ENCODE peak calls at places on chromosomes 6 and 20, in five cellular contexts. One of them, this sample, is unnamed.

GRCh38 chr20:24470782-24471582 is 1.6 kb downstream of the SYNDIG1 start:
- DNase-seq in OCI-LY7: no peak
- DNase-seq in GM12864: no peak
- DNase-seq in lower leg skin: no peak
- DNase-seq in kidney: no peak
- DNase-seq in this sample: no peak

GRCh38 chr20:35355372-35355771 is 56.4 kb downstream of the UQCC1 start:
- DNase-seq in lower leg skin: no peak
- DNase-seq in kidney: no peak
- DNase-seq in OCI-LY7: no peak
- DNase-seq in GM12864: no peak
- DNase-seq in this sample: no peak

GRCh38 chr20:52060794-52061714 is 130.5 kb downstream of the ZFP64 start:
- DNase-seq in GM12864: no peak
- DNase-seq in kidney: no peak
- DNase-seq in OCI-LY7: no peak
- DNase-seq in lower leg skin: no peak
- DNase-seq in this sample: no peak

GRCh38 chr6:159169557-159170332 is 545 bp downstream of the FNDC1 start:
- DNase-seq in kidney: peak
- DNase-seq in lower leg skin: no peak
- DNase-seq in OCI-LY7: no peak
- DNase-seq in GM12864: no peak
- DNase-seq in this sample: peak

GRCh38 chr6:147711511-147711910 is 203.0 kb downstream of the SAMD5 start:
- DNase-seq in kidney: no peak
- DNase-seq in GM12864: no peak
- DNase-seq in OCI-LY7: no peak
- DNase-seq in lower leg skin: no peak
- DNase-seq in this sample: no peak

GRCh38 chr6:130076512-130076911 is 58.1 kb downstream of the L3MBTL3 start:
- DNase-seq in GM12864: no peak
- DNase-seq in kidney: no peak
- DNase-seq in lower leg skin: no peak
- DNase-seq in OCI-LY7: peak
- DNase-seq in this sample: no peak

GRCh38 chr6:106098383-106099234 is 12.5 kb downstream of the PRDM1 start:
- DNase-seq in GM12864: peak
- DNase-seq in lower leg skin: no peak
- DNase-seq in OCI-LY7: peak
- DNase-seq in kidney: peak
- DNase-seq in this sample: no peak

GRCh38 chr6:444653-445275 is 53.2 kb downstream of the IRF4 start:
- DNase-seq in kidney: no peak
- DNase-seq in OCI-LY7: no peak
- DNase-seq in lower leg skin: no peak
- DNase-seq in GM12864: no peak
- DNase-seq in this sample: no peak

GRCh38 chr6:131717815-131718214 is 7.0 kb upstream of the CTAGE9 start:
- DNase-seq in GM12864: no peak
- DNase-seq in lower leg skin: no peak
- DNase-seq in kidney: no peak
- DNase-seq in OCI-LY7: no peak
- DNase-seq in this sample: no peak

GRCh38 chr20:59455392-59456341 is 148.7 kb upstream of the PHACTR3 start:
- DNase-seq in GM12864: no peak
- DNase-seq in kidney: no peak
- DNase-seq in lower leg skin: no peak
- DNase-seq in OCI-LY7: peak
- DNase-seq in this sample: no peak

GRCh38 chr20:45036044-45036755 is 64.7 kb downstream of the KCNS1 start:
- DNase-seq in GM12864: no peak
- DNase-seq in kidney: no peak
- DNase-seq in lower leg skin: no peak
- DNase-seq in OCI-LY7: no peak
- DNase-seq in this sample: no peak

GRCh38 chr20:16810216-16810615 is 62.1 kb downstream of the OTOR start:
- DNase-seq in kidney: no peak
- DNase-seq in lower leg skin: no peak
- DNase-seq in OCI-LY7: no peak
- DNase-seq in GM12864: no peak
- DNase-seq in this sample: no peak

GRCh38 chr6:68891419-68891818 is 256.3 kb downstream of the ADGRB3 start:
- DNase-seq in lower leg skin: no peak
- DNase-seq in OCI-LY7: no peak
- DNase-seq in GM12864: no peak
- DNase-seq in kidney: no peak
- DNase-seq in this sample: no peak

GRCh38 chr20:51481311-51481997 is 61.1 kb downstream of the NFATC2 start:
- DNase-seq in GM12864: peak
- DNase-seq in lower leg skin: no peak
- DNase-seq in kidney: no peak
- DNase-seq in OCI-LY7: peak
- DNase-seq in this sample: peak

GRCh38 chr20:54017846-54018245 is 52.5 kb downstream of the BCAS1 start:
- DNase-seq in lower leg skin: no peak
- DNase-seq in kidney: no peak
- DNase-seq in OCI-LY7: peak
- DNase-seq in GM12864: peak
- DNase-seq in this sample: peak

GRCh38 chr6:147321260-147321659 is 117.0 kb downstream of the STXBP5 start:
- DNase-seq in lower leg skin: no peak
- DNase-seq in kidney: no peak
- DNase-seq in GM12864: no peak
- DNase-seq in OCI-LY7: no peak
- DNase-seq in this sample: peak

DNA sequence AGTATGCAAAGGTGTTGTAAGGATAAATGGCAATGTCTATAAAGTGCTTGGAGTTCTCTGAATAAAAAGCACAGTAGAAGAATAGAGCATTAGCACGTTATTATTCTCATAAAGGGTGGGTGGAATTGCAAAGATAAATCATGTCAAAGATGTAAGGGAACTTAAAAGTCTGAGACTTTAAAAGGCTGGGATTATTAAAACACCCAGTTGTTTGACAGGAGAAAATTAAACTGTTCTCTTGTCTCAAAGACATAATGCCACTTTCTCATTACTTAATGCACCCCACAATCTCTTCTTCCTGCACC is 70.4 kb upstream of the PDE10A start:
- DNase-seq in kidney: no peak
- DNase-seq in OCI-LY7: no peak
- DNase-seq in GM12864: no peak
- DNase-seq in lower leg skin: no peak
- DNase-seq in this sample: no peak
- H3K4me3 ChIP-seq in kidney: no peak
- H3K4me3 ChIP-seq in OCI-LY7: no peak
- H3K4me3 ChIP-seq in GM12864: no peak
- H3K4me3 ChIP-seq in lower leg skin: no peak
- H3K4me3 ChIP-seq in this sample: no peak

DNA sequence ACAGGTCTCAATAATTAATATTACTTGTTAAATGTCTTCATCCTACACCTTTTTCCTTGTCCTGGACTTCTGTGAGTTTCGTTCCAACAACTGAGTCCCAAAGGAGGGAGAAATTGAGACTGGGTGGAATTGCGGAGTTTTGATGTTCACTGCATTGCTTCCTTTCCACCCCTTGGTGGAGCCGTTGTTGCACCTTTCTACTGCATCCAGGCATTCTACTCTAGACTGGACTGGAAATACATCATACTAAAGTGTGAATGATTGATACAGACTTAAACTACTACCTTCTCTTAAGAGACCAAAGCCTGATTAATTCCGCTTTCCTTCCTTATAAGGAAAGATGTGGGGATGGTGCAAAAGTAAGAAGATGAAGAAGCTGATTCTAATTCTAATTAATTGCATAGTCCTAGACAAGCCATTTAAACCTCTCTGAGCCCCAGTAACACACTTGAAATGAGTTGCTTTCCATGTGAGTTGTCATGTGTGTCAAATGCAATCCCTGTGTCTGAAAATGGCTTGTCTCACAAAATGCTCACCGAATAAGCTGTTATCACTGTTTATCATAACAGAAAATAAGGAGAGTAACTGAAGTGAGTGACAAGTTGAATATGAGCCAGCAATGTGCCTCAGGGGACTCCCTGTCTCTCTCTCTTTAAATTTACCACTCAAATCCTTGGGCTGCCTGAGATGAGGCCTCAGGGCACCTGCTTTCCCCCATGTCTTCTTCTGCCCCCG is 338.3 kb upstream of the CHD6 start:
- DNase-seq in GM12864: no peak
- DNase-seq in lower leg skin: no peak
- DNase-seq in OCI-LY7: peak
- DNase-seq in kidney: no peak
- DNase-seq in this sample: no peak
- TF ChIP-seq CTCF in GM12864: peak
- TF ChIP-seq CTCF in lower leg skin: no peak
- TF ChIP-seq CTCF in OCI-LY7: peak
- TF ChIP-seq CTCF in kidney: peak
- TF ChIP-seq CTCF in this sample: peak

GRCh38 chr6:84764332-84765049 is at the start of gene TBX18:
- DNase-seq in kidney: peak
- DNase-seq in OCI-LY7: no peak
- DNase-seq in GM12864: no peak
- DNase-seq in lower leg skin: peak
- DNase-seq in this sample: no peak

GRCh38 chr6:84766118-84766683 is 1.8 kb upstream of the TBX18 start:
- DNase-seq in lower leg skin: no peak
- DNase-seq in kidney: peak
- DNase-seq in GM12864: no peak
- DNase-seq in OCI-LY7: no peak
- DNase-seq in this sample: no peak

GRCh38 chr6:84763397-84764331 is 734 bp downstream of the TBX18 start:
- DNase-seq in lower leg skin: peak
- DNase-seq in kidney: peak
- DNase-seq in OCI-LY7: no peak
- DNase-seq in GM12864: no peak
- DNase-seq in this sample: peak

GRCh38 chr6:84762220-84762940 is 2.0 kb downstream of the TBX18 start:
- DNase-seq in GM12864: no peak
- DNase-seq in kidney: peak
- DNase-seq in lower leg skin: no peak
- DNase-seq in OCI-LY7: no peak
- DNase-seq in this sample: no peak

DNA sequence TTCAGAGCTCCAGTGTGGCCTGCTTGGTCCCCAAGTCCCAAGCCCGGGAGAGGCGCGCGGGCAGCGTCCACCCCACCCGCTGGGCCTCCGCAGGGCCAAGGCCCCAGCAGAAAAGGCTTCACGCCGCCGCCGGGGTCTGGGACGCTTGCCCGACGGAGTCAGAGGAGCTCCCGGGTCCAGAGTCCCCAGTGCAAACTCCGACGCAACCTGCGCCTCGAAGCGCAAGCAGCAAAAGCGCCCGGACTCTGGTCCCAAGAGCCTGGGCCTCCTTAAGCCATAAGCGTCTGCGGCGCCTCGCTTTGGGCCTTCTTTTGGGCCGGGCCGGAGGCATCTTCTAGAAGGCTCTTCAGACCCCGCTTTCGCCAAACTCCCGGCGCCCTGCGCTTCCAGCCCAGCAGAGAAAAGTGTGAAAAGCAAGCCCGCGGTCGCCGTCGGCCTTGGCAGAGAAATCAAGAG is 1.4 kb downstream of the TBX18 start:
- DNase-seq in kidney: peak
- DNase-seq in lower leg skin: peak
- DNase-seq in GM12864: no peak
- DNase-seq in OCI-LY7: no peak
- DNase-seq in this sample: no peak
- H3K4me3 ChIP-seq in kidney: no peak
- H3K4me3 ChIP-seq in lower leg skin: peak
- H3K4me3 ChIP-seq in GM12864: no peak
- H3K4me3 ChIP-seq in OCI-LY7: no peak
- H3K4me3 ChIP-seq in this sample: no peak

DNA sequence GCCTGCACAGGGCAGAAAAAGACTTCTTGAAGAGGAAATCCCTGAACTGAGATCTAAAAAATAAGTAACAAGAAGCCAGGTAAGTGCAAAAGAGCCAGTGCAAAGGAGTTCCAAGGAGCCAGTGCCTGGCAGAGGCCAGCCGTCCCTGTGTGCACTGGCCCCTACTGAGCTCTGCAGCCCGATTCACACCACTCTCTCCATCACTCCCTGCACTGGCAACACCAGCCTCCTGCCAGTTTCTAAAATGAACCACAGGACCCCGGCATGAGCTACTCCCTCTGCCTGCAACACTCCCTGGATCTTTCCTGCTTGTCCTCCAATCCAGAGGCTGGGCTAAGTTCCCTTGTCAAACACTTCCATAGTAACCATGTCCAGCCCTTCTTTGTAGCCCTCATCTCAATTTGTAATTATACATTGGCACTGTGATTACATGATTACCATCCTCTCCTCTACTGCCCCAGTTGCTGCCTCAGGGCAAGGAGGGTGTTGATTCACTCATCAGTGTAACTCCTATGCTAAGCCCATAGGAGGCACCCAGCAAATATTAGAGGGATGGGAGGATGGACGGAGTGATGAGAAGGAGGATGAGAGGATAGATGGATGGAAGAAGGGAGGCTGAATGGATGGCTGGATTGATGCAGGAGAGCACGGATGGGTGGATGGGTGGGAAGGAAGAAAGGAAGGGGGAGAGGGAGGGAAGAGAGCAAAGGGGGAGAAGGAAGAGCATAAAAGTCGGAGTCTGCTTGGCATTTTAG is 49.3 kb downstream of the SIRPA start:
- DNase-seq in GM12864: no peak
- DNase-seq in kidney: no peak
- DNase-seq in OCI-LY7: no peak
- DNase-seq in lower leg skin: peak
- DNase-seq in this sample: no peak
- TF ChIP-seq CTCF in GM12864: no peak
- TF ChIP-seq CTCF in kidney: no peak
- TF ChIP-seq CTCF in OCI-LY7: no peak
- TF ChIP-seq CTCF in lower leg skin: no peak
- TF ChIP-seq CTCF in this sample: no peak

DNA sequence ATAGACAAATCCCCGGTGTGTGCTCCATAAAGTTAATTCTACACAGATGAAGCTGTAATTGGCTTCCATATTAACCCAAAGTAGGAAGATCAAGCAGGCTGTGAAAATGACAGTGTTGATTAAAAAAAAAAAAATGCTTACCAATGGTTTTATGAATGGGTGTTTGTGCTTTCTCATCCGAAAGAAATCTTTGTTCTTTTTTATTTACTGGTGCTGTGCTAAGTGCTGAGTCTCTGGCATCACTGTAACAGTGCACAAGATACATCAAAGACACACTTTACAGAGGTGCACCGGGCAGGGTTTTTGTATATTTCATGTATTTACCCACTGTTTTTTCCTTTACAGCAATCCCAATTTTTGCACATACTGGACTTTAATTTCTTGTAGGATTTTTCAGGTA is 803.9 kb downstream of the TFAP2A start:
- DNase-seq in OCI-LY7: no peak
- DNase-seq in GM12864: no peak
- DNase-seq in kidney: no peak
- DNase-seq in lower leg skin: no peak
- DNase-seq in this sample: no peak
- H3K4me3 ChIP-seq in OCI-LY7: no peak
- H3K4me3 ChIP-seq in GM12864: no peak
- H3K4me3 ChIP-seq in kidney: no peak
- H3K4me3 ChIP-seq in lower leg skin: no peak
- H3K4me3 ChIP-seq in this sample: no peak